ENCODE peak calls at places on chromosomes 16 and 17, in ten cellular contexts. F is foreskin fibroblast; A is CD8-positive, alpha-beta memory T cell; V is CD8-positive, alpha-beta T cell; Z is AG10803; K is effector memory CD4-positive, alpha-beta T cell; U is aorta; W is thoracic aorta; S is dorsolateral prefrontal cortex; E is body of pancreas. I is an unnamed sample.

GRCh38 chr16:57372372-57373116 is at the start of gene CX3CL1:
- DNase-seq in K (no peak), S (peak), V (no peak), U (peak), A (no peak), F (no peak), E (peak), Z (peak), W (no peak), I (no peak)

GRCh38 chr16:56667581-56668571 is at the start of gene MT1G:
- DNase-seq in U (peak), F (no peak), K (no peak), A (no peak), E (peak), W (no peak), Z (no peak), S (no peak), V (no peak), I (no peak)

GRCh38 chr17:31493656-31494155 is 102.2 kb downstream of the RAB11FIP4 start:
- DNase-seq in Z (no peak), W (no peak), U (no peak), K (no peak), A (no peak), E (no peak), F (no peak), S (no peak), V (peak), I (no peak)

GRCh38 chr16:25585526-25585925 is 106.2 kb upstream of the HS3ST4 start:
- DNase-seq in V (no peak), S (no peak), U (no peak), F (no peak), Z (no peak), W (no peak), E (no peak), K (no peak), A (no peak), I (no peak)

GRCh38 chr16:68524069-68524820 is 14.8 kb upstream of the ZFP90 start:
- DNase-seq in U (no peak), V (no peak), A (no peak), F (no peak), Z (no peak), S (no peak), W (no peak), E (no peak), K (no peak), I (no peak)

GRCh38 chr17:68381076-68381900 is 76.0 kb downstream of the WIPI1 start:
- DNase-seq in F (peak), Z (peak), E (peak), S (no peak), V (no peak), W (peak), A (no peak), U (no peak), K (no peak), I (peak)

GRCh38 chr17:38942641-38943040 is 17.2 kb downstream of the LASP1NB start:
- DNase-seq in S (no peak), E (no peak), W (no peak), A (no peak), U (no peak), Z (no peak), F (no peak), V (no peak), K (no peak), I (no peak)

GRCh38 chr16:69927056-69927757 is 23.9 kb upstream of the CLEC18A start:
- DNase-seq in Z (peak), S (peak), K (no peak), W (no peak), F (no peak), E (peak), A (no peak), U (peak), V (no peak), I (no peak)

GRCh38 chr17:78970834-78971763 is 8.6 kb downstream of the LGALS3BP start:
- DNase-seq in F (peak), Z (peak), V (peak), W (peak), A (peak), U (peak), S (peak), K (peak), E (peak), I (no peak)

GRCh38 chr16:85369741-85370528 is 243.2 kb upstream of the GSE1 start:
- DNase-seq in V (peak), W (peak), Z (peak), S (no peak), U (peak), E (peak), F (no peak), K (peak), A (peak), I (no peak)

GRCh38 chr16:83045790-83046189 is 419.0 kb downstream of the CDH13 start:
- DNase-seq in W (no peak), S (no peak), V (no peak), K (no peak), Z (no peak), E (no peak), F (no peak), A (no peak), U (no peak), I (no peak)

GRCh38 chr16:89442990-89443726 is 47.2 kb downstream of the ANKRD11 start:
- DNase-seq in U (no peak), E (peak), F (peak), Z (peak), W (no peak), V (no peak), K (no peak), A (no peak), S (no peak), I (peak)

GRCh38 chr16:78375055-78375679 is 275.7 kb downstream of the WWOX start:
- DNase-seq in S (no peak), Z (no peak), U (peak), F (no peak), W (no peak), K (no peak), E (no peak), V (no peak), A (no peak), I (no peak)

GRCh38 chr16:10521681-10522274 is 58.6 kb downstream of the EMP2 start:
- DNase-seq in F (peak), V (peak), Z (peak), K (no peak), W (no peak), S (peak), E (peak), A (no peak), U (no peak), I (no peak)

GRCh38 chr16:404971-405486 is 3.3 kb downstream of the DECR2 start:
- DNase-seq in A (no peak), E (no peak), S (no peak), V (no peak), K (no peak), Z (no peak), W (no peak), U (no peak), F (no peak), I (no peak)

GRCh38 chr16:48619547-48619946 is 9.6 kb upstream of the N4BP1 start:
- DNase-seq in E (no peak), K (no peak), Z (no peak), W (no peak), F (no peak), S (no peak), V (no peak), A (no peak), U (no peak), I (no peak)

GRCh38 chr16:85749686-85750020 is 1.2 kb downstream of the C16orf74 start:
- DNase-seq in F (no peak), Z (no peak), U (no peak), A (no peak), K (no peak), V (no peak), W (no peak), E (no peak), S (no peak), I (no peak)

GRCh38 chr17:6843241-6843890 is 11.8 kb upstream of the TEKT1 start:
- DNase-seq in Z (peak), A (peak), E (no peak), F (peak), U (no peak), K (no peak), V (no peak), W (no peak), S (no peak), I (no peak)

GRCh38 chr16:84331998-84332780 is 36.1 kb upstream of the ATP2C2 start:
- DNase-seq in Z (peak), F (no peak), E (no peak), U (peak), V (no peak), A (no peak), S (no peak), K (no peak), W (no peak), I (no peak)

GRCh38 chr17:8621585-8621984 is 8.9 kb downstream of the MYH10 start:
- DNase-seq in S (no peak), F (no peak), W (no peak), A (no peak), U (no peak), V (no peak), E (no peak), K (no peak), Z (no peak), I (no peak)

GRCh38 chr17:55764610-55765009 is 13.8 kb downstream of the PCTP start:
- DNase-seq in E (no peak), U (no peak), W (no peak), S (no peak), K (no peak), F (no peak), V (no peak), Z (no peak), A (no peak), I (no peak)

GRCh38 chr17:40266882-40267281 is 20.8 kb upstream of the CDC6 start:
- DNase-seq in E (no peak), F (no peak), K (no peak), S (no peak), W (no peak), A (no peak), V (no peak), U (no peak), Z (no peak), I (no peak)

GRCh38 chr16:70267516-70267915 is 15.8 kb upstream of the EXOSC6 start:
- DNase-seq in K (no peak), V (no peak), F (peak), Z (peak), A (no peak), E (peak), S (no peak), W (no peak), U (no peak), I (no peak)

GRCh38 chr17:51820766-51821165 is 337.7 kb downstream of the CA10 start:
- DNase-seq in K (no peak), Z (no peak), S (no peak), W (no peak), V (no peak), E (no peak), U (no peak), A (no peak), F (no peak), I (no peak)

GRCh38 chr16:62067182-62067581 is 30.9 kb upstream of the CDH8 start:
- DNase-seq in V (no peak), W (no peak), F (no peak), Z (no peak), A (no peak), E (no peak), K (no peak), U (no peak), S (no peak), I (no peak)

GRCh38 chr16:30122621-30123160 is 329 bp downstream of the MAPK3 start:
- DNase-seq in F (no peak), K (peak), Z (no peak), V (peak), E (peak), U (peak), S (peak), A (peak), W (no peak), I (no peak)

GRCh38 chr16:59148756-59149155 is 414.6 kb upstream of the GOT2 start:
- DNase-seq in U (no peak), Z (peak), S (no peak), A (no peak), V (no peak), K (no peak), W (no peak), F (peak), E (no peak), I (peak)

GRCh38 chr17:57009737-57010445 is 32.0 kb downstream of the SCPEP1 start:
- DNase-seq in V (peak), F (peak), W (no peak), S (peak), K (peak), Z (peak), A (peak), E (peak), U (no peak), I (no peak)

GRCh38 chr16:3496386-3496785 is 1.1 kb upstream of the C16orf90 start:
- DNase-seq in E (no peak), U (peak), W (no peak), Z (no peak), F (no peak), V (no peak), A (no peak), S (no peak), K (no peak), I (no peak)

GRCh38 chr16:22188595-22189442 is 17.3 kb upstream of the EEF2K start:
- DNase-seq in A (peak), U (peak), E (peak), W (peak), S (peak), K (peak), Z (peak), F (peak), V (peak), I (peak)

GRCh38 chr17:51741447-51741846 is 417.1 kb downstream of the CA10 start:
- DNase-seq in F (no peak), A (no peak), U (no peak), V (no peak), S (no peak), K (no peak), E (no peak), Z (no peak), W (no peak), I (no peak)

GRCh38 chr17:56359518-56359917 is 206.2 kb downstream of the ANKFN1 start:
- DNase-seq in K (no peak), S (no peak), Z (no peak), A (no peak), E (no peak), U (no peak), F (no peak), V (no peak), W (no peak), I (no peak)

GRCh38 chr16:50550035-50550434 is 1.8 kb downstream of the NKD1 start:
- DNase-seq in Z (no peak), A (peak), S (no peak), U (no peak), F (no peak), K (no peak), V (peak), E (no peak), W (no peak), I (no peak)

GRCh38 chr16:50551243-50551642 is 3.0 kb downstream of the NKD1 start:
- DNase-seq in Z (no peak), V (no peak), K (no peak), W (no peak), S (no peak), F (no peak), E (no peak), A (no peak), U (peak), I (no peak)

GRCh38 chr16:50548659-50549560 is 714 bp downstream of the NKD1 start:
- DNase-seq in U (peak), V (no peak), E (peak), Z (no peak), A (peak), S (no peak), W (no peak), K (no peak), F (no peak), I (no peak)

GRCh38 chr16:50547944-50548658 is at the start of gene NKD1:
- DNase-seq in E (peak), F (peak), U (peak), W (no peak), K (peak), Z (peak), V (peak), A (peak), S (peak), I (no peak)

DNA sequence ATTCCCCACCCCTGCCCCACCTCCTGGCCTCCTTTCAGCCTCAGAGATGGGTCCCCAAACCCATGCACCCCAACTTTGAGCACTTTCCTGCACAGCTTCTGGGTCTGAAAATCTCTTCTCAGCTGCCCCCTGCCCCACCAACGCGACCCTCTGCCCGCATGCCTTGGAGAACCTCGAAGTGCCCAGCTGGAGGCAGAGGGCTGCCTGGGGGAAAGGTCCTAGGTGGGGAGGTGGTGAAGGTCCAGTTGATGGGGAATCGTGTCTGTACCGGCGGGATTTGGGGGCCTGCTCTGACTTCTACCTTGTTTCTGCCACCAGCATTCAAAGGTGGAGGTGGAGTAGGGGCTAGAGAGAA is 1.3 kb downstream of the NKD1 start:
- DNase-seq in F (no peak), K (no peak), U (no peak), V (peak), S (no peak), A (no peak), E (no peak), Z (no peak), W (no peak), I (no peak)
- H3K4me3 ChIP-seq in F (no peak), K (no peak), U (peak), V (no peak), S (peak), A (peak), E (no peak), Z (no peak), W (peak), I (no peak)

GRCh38 chr16:6955303-6955702 is 377.3 kb upstream of the RBFOX1 start:
- DNase-seq in S (no peak), V (no peak), E (no peak), U (no peak), W (no peak), A (no peak), Z (no peak), F (no peak), K (no peak), I (no peak)

GRCh38 chr16:6958184-6958583 is 374.5 kb upstream of the RBFOX1 start:
- DNase-seq in F (no peak), E (no peak), U (no peak), Z (no peak), W (no peak), S (no peak), K (no peak), V (no peak), A (no peak), I (no peak)

GRCh38 chr16:6961704-6962103 is 370.9 kb upstream of the RBFOX1 start:
- DNase-seq in A (no peak), V (no peak), W (no peak), S (no peak), U (no peak), E (no peak), Z (no peak), F (no peak), K (no peak), I (no peak)

GRCh38 chr16:6956511-6956910 is 376.1 kb upstream of the RBFOX1 start:
- DNase-seq in A (no peak), F (no peak), W (no peak), U (no peak), S (no peak), K (no peak), V (no peak), E (no peak), Z (no peak), I (no peak)

GRCh38 chr16:6957676-6958075 is 375.0 kb upstream of the RBFOX1 start:
- DNase-seq in S (no peak), A (no peak), K (no peak), F (no peak), W (no peak), V (no peak), Z (no peak), E (no peak), U (no peak), I (no peak)
- H3K4me3 ChIP-seq in S (no peak), A (no peak), K (no peak), F (no peak), W (no peak), V (no peak), Z (no peak), E (no peak), U (no peak), I (no peak)

DNA sequence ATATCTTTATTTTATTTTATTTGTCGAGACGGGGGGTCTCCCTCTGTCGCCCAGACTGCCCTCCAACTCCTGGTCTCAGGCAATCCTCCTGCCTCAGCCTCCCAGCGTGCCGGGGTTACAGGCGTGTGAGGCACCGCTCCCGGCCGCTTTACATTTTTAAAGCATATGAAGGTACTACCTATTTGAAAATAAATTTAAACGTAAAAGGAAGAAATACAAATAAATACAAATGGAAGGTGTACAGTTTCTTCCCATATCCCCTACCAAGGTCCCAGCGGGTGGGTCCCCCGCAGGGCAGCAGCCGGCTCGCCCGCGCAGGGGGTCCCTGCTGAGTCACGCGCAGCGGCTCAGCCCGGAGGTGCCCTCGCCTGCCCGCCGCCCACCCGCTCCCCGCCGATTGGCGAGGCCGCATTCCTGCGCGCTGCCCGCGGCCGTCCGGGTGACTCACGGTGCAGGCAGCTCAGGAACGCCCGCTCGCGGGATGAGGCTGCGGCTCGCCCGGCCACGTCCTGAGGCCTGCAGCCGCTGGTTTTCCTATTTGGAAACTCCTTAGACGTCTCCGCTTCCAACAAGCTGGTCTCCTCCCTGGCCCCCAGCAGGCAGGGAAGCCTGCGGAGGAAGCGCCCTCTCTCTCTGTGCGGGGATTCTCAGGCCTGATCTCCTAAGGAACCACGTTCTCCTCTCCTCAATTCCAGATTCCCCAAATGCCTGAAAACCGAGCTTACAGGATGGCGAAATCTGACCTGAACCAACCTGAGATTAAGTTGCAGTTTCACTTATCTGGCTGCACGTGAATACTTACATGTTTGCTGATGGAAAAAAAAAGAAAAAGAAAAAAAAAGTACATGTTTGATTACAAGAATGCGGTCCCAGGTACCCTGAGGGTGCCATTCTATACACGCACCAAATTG is 54.8 kb upstream of the MAP3K14 start:
- DNase-seq in A (no peak), F (peak), Z (peak), K (no peak), V (no peak), W (peak), S (peak), U (peak), E (peak), I (peak)
- H3K4me3 ChIP-seq in A (no peak), F (peak), Z (peak), K (peak), V (no peak), W (peak), S (peak), U (no peak), E (no peak), I (peak)

GRCh38 chr17:82060001-82060380 is 5.6 kb downstream of the DUS1L start:
- DNase-seq in A (no peak), W (no peak), Z (no peak), V (no peak), F (no peak), S (no peak), E (no peak), U (no peak), K (no peak), I (no peak)
- H3K4me3 ChIP-seq in A (no peak), W (no peak), Z (no peak), V (no peak), F (no peak), S (no peak), E (no peak), U (no peak), K (no peak), I (no peak)

GRCh38 chr16:55478827-55479559 is at the start of gene MMP2:
- DNase-seq in W (no peak), Z (peak), V (no peak), A (no peak), S (no peak), U (peak), E (no peak), K (no peak), F (peak), I (no peak)
- H3K4me3 ChIP-seq in W (peak), Z (peak), V (no peak), A (no peak), S (peak), U (peak), E (no peak), K (no peak), F (peak), I (peak)

GRCh38 chr17:16988749-16989229 is 16.9 kb upstream of the TNFRSF13B start:
- DNase-seq in K (no peak), U (no peak), F (no peak), V (no peak), S (no peak), Z (no peak), E (peak), A (no peak), W (no peak), I (no peak)
- H3K4me3 ChIP-seq in K (no peak), U (no peak), F (no peak), V (no peak), S (no peak), Z (no peak), E (no peak), A (peak), W (no peak), I (no peak)

GRCh38 chr16:4884972-4885874 is 37.9 kb downstream of the UBN1 start:
- DNase-seq in K (no peak), F (no peak), Z (no peak), W (no peak), E (no peak), U (no peak), V (no peak), S (no peak), A (no peak), I (no peak)

GRCh38 chr16:4884209-4884608 is 36.9 kb downstream of the UBN1 start:
- DNase-seq in K (no peak), U (no peak), V (no peak), S (no peak), A (no peak), W (no peak), Z (no peak), E (no peak), F (no peak), I (no peak)

GRCh38 chr16:4888428-4889135 is 41.3 kb downstream of the UBN1 start:
- DNase-seq in Z (no peak), U (no peak), V (no peak), A (no peak), K (no peak), S (no peak), F (no peak), E (no peak), W (no peak), I (no peak)

GRCh38 chr16:4883501-4883900 is 36.2 kb downstream of the UBN1 start:
- DNase-seq in U (no peak), A (no peak), K (no peak), V (no peak), F (no peak), W (no peak), Z (no peak), S (no peak), E (no peak), I (no peak)

GRCh38 chr16:4886151-4886550 is 38.9 kb downstream of the UBN1 start:
- DNase-seq in U (no peak), K (no peak), F (no peak), V (no peak), S (no peak), W (no peak), Z (no peak), A (no peak), E (no peak), I (no peak)
- H3K4me3 ChIP-seq in U (no peak), K (no peak), F (no peak), V (no peak), S (no peak), W (no peak), Z (no peak), A (no peak), E (no peak), I (no peak)